ENCODE peak calls at places on chromosomes 12 and 14, in seven cellular contexts. O, A, L, K, E, V and W are unnamed samples. For H3K9me3, the result is how much of the 10 kb centered on the place peaks cover.

GRCh38 chr12:129579879-129580278 is 323.9 kb downstream of the TMEM132D start:
- DNase-seq in O (no peak), A (no peak), L (no peak), K (no peak), E (no peak), V (no peak), W (no peak)

GRCh38 chr12:124457287-124458219 is 109.9 kb downstream of the NCOR2 start:
- DNase-seq in O (peak), A (no peak), L (peak), K (peak), E (peak), V (no peak), W (peak)

GRCh38 chr12:1234073-1234472 is 243.1 kb downstream of the ERC1 start:
- DNase-seq in O (no peak), A (no peak), L (no peak), K (no peak), E (no peak), V (peak), W (no peak)

GRCh38 chr12:55712700-55713415 is 3.0 kb upstream of the BLOC1S1 start:
- DNase-seq in O (no peak), A (no peak), L (peak), K (no peak), E (no peak), V (no peak), W (no peak)

GRCh38 chr12:19965196-19966038 is 402.9 kb upstream of the PDE3A start:
- DNase-seq in O (no peak), A (no peak), L (no peak), K (no peak), E (no peak), V (no peak), W (no peak)

GRCh38 chr14:24032727-24033418 is 18.9 kb upstream of the CARMIL3 start:
- DNase-seq in O (no peak), A (no peak), L (peak), K (peak), E (peak), V (peak), W (no peak)

GRCh38 chr12:68446379-68446778 is 114.2 kb upstream of the MDM1 start:
- DNase-seq in O (no peak), A (no peak), L (no peak), K (no peak), E (no peak), V (no peak), W (no peak)

GRCh38 chr14:65750906-65751305 is 338.4 kb downstream of the FUT8 start:
- DNase-seq in O (no peak), A (no peak), L (no peak), K (no peak), E (no peak), V (no peak), W (no peak)

GRCh38 chr14:71783101-71783500 is 149.1 kb upstream of the RGS6 start:
- DNase-seq in O (no peak), A (no peak), L (no peak), K (no peak), E (no peak), V (no peak), W (no peak)

GRCh38 chr14:84482256-84483071 is 1047.5 kb upstream of the FLRT2 start:
- DNase-seq in O (no peak), A (no peak), L (no peak), K (no peak), E (no peak), V (peak), W (no peak)

GRCh38 chr14:75303415-75303814 is 24.8 kb downstream of the FOS start:
- DNase-seq in O (peak), A (no peak), L (peak), K (peak), E (peak), V (peak), W (peak)

GRCh38 chr14:64841121-64841611 is 38.5 kb downstream of the SPTB start:
- DNase-seq in O (no peak), A (no peak), L (peak), K (no peak), E (no peak), V (peak), W (no peak)

GRCh38 chr14:89255012-89255411 is 162.0 kb downstream of the FOXN3 start:
- DNase-seq in O (no peak), A (no peak), L (no peak), K (no peak), E (no peak), V (no peak), W (no peak)

GRCh38 chr14:59354666-59355065 is 110.5 kb downstream of the GPR135 start:
- DNase-seq in O (no peak), A (no peak), L (no peak), K (no peak), E (no peak), V (peak), W (no peak)

GRCh38 chr12:115504241-115504941 is 773.1 kb downstream of the MED13L start:
- DNase-seq in O (no peak), A (no peak), L (no peak), K (no peak), E (peak), V (no peak), W (no peak)

GRCh38 chr12:130920711-130921381 is 32.9 kb upstream of the ADGRD1 start:
- DNase-seq in O (peak), A (no peak), L (peak), K (peak), E (peak), V (no peak), W (no peak)

GRCh38 chr12:112841891-112842290 is 50.3 kb downstream of the RPH3A start:
- DNase-seq in O (no peak), A (no peak), L (no peak), K (no peak), E (no peak), V (peak), W (no peak)

GRCh38 chr14:76705214-76705613 is 56.1 kb upstream of the VASH1 start:
- DNase-seq in O (no peak), A (no peak), L (no peak), K (no peak), E (no peak), V (no peak), W (no peak)

GRCh38 chr14:61321385-61322010 is at the start of gene PRKCH:
- DNase-seq in O (peak), A (peak), L (peak), K (peak), E (peak), V (peak), W (peak)

GRCh38 chr12:81610955-81611889 is 147.9 kb downstream of the PPFIA2 start:
- DNase-seq in O (no peak), A (no peak), L (no peak), K (no peak), E (no peak), V (peak), W (no peak)

GRCh38 chr12:116238149-116238548 is 39.3 kb downstream of the MED13L start:
- DNase-seq in O (no peak), A (no peak), L (no peak), K (no peak), E (no peak), V (no peak), W (no peak)

GRCh38 chr12:24223926-24224325 is 274.5 kb upstream of the SOX5 start:
- DNase-seq in O (no peak), A (no peak), L (no peak), K (no peak), E (no peak), V (no peak), W (no peak)

GRCh38 chr12:62799766-62800406 is 135.1 kb downstream of the PPM1H start:
- DNase-seq in O (no peak), A (no peak), L (no peak), K (no peak), E (no peak), V (peak), W (no peak)

GRCh38 chr12:49791700-49792099 is 36.5 kb downstream of the NCKAP5L start:
- DNase-seq in O (no peak), A (no peak), L (no peak), K (no peak), E (no peak), V (no peak), W (no peak)
- H3K27ac ChIP-seq in O (no peak), A (no peak), L (no peak), K (no peak), E (no peak), V (no peak), W (no peak)

DNA sequence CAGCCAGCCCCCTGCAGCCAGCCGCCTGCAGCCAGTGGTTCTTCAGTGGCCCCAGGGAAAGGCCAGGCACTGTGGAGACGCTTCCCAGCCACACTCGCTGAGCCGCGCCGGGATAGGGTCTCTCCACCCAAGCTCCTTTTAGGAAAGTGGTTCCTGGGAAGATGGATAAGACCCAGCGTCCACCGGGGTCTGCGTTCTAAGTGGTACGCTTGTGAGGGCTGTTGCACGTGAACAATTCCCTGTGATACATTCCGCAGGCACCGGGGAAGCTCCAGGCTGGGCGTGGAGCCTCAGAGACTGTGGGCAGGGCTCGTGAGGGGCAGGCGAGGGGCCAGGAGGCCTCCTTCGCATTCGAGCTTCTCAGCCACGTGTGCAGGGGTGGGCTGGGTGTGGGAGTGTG is 48.4 kb downstream of the GALNT9 start:
- DNase-seq in O (no peak), A (no peak), L (no peak), K (no peak), E (no peak), V (no peak), W (no peak)
- H3K9me3 ChIP-seq in O (under half), A (under half), L (under half), K (under half), E (under half), V (under half), W (under half)

GRCh38 chr12:28034271-28034670 is 61.7 kb upstream of the PTHLH start:
- DNase-seq in O (no peak), A (no peak), L (no peak), K (no peak), E (no peak), V (peak), W (no peak)

GRCh38 chr12:28027947-28028724 is 55.6 kb upstream of the PTHLH start:
- DNase-seq in O (no peak), A (no peak), L (no peak), K (no peak), E (no peak), V (peak), W (no peak)

GRCh38 chr12:28035483-28035882 is 63.0 kb upstream of the PTHLH start:
- DNase-seq in O (no peak), A (no peak), L (no peak), K (no peak), E (no peak), V (peak), W (no peak)

GRCh38 chr12:28033538-28033915 is 61.0 kb upstream of the PTHLH start:
- DNase-seq in O (no peak), A (no peak), L (no peak), K (no peak), E (no peak), V (peak), W (no peak)

GRCh38 chr12:28032811-28033537 is 60.4 kb upstream of the PTHLH start:
- DNase-seq in O (no peak), A (no peak), L (no peak), K (no peak), E (no peak), V (peak), W (no peak)
- H3K27ac ChIP-seq in O (no peak), A (no peak), L (no peak), K (no peak), E (no peak), V (peak), W (no peak)

DNA sequence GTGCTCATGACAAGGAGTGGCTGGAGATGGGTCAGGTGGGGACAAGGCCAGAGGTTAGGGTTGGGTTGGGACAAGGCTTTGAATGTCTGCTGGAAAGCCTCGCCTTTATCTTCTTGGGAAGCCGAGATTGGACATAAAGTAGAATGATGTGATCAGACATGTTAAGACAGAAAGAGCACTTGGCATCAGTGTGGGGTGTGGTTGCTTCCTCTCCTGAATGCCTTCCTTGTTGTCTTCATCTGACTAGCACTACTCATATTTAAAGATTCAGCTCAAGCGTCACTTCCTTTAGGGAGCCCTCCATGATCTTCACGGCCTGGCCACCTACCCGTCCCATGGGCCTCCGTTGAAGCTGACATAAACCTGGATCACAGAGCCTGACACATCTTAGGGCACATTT is 14.8 kb upstream of the C12orf75 start:
- DNase-seq in O (no peak), A (no peak), L (no peak), K (no peak), E (no peak), V (no peak), W (no peak)
- H3K9me3 ChIP-seq in O (under half), A (under half), L (under half), K (under half), E (under half), V (under half), W (under half)

DNA sequence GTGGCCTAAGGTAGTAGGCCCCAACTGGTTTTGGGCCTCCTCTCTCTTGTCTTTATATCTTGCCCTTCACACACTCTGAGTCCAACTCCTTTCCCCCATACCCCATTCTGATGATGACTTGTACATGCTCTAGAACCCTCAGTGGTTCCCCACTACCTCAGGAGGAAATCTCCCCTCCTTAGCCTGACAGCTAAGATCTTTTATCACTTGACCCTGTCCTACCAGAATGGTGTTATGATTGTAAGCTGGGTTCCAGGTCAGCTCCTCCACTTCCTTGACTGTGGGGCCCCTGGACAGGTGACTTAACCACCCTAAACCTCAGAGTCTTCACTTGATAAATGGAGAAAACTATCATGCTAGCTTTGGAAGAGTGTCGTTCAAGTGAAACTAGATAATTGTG is 9.4 kb upstream of the MYL2 start:
- DNase-seq in O (no peak), A (no peak), L (no peak), K (no peak), E (no peak), V (no peak), W (no peak)
- H3K27ac ChIP-seq in O (no peak), A (no peak), L (peak), K (no peak), E (no peak), V (no peak), W (no peak)

DNA sequence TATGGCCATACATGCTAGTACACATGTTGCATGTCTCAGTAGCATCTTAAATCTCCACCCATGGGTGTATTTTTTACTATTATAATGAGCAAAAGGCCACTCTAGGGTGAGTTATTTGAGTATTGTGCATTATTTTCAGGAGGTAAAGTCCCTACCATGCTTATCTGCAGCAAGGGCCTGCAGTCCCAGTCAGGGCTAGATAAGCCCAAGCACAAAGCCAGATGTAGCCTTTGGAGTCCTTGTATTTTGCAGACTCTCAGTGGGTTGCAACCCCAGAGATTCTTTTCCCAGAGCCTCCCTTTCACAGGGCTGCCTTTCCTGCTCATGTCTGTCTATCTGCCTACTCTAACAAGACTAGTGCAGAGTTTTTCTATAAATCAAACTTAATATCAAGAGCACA is 295.3 kb downstream of the IPO8 start:
- DNase-seq in O (no peak), A (no peak), L (no peak), K (no peak), E (no peak), V (no peak), W (no peak)
- H3K9me3 ChIP-seq in O (under half), A (under half), L (under half), K (under half), E (under half), V (under half), W (under half)

GRCh38 chr14:93956082-93956481 is 20.3 kb downstream of the ASB2 start:
- DNase-seq in O (no peak), A (no peak), L (no peak), K (no peak), E (no peak), V (no peak), W (no peak)
- H3K27ac ChIP-seq in O (peak), A (no peak), L (peak), K (no peak), E (no peak), V (no peak), W (peak)

DNA sequence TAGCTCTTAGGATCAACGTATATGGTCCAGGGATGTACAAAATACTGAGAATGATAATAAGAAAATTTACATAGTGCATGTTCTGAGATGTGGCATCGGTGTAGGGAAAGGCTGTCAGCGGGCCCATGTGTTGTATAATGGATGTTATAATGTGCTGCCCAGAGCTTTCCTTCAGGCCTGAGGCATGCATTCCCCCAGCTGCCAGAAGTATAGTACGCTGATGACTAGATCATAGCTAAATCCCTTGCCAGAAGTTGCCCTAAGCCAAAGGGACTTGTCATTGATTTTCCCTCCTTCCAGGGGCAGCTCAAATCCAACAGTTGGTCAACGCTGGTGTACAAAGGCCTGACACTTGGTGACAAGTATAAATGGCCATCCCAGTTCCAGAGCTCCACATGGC is 6.5 kb upstream of the OR11G2 start:
- DNase-seq in O (no peak), A (no peak), L (no peak), K (no peak), E (no peak), V (no peak), W (no peak)
- H3K9me3 ChIP-seq in O (under half), A (under half), L (under half), K (under half), E (under half), V (under half), W (under half)

GRCh38 chr12:3083949-3084348 is 6.8 kb downstream of the TSPAN9 start:
- DNase-seq in O (no peak), A (no peak), L (no peak), K (no peak), E (no peak), V (no peak), W (no peak)

GRCh38 chr12:3083241-3083921 is 6.2 kb downstream of the TSPAN9 start:
- DNase-seq in O (no peak), A (no peak), L (no peak), K (no peak), E (no peak), V (no peak), W (no peak)

GRCh38 chr12:3084742-3085141 is 7.6 kb downstream of the TSPAN9 start:
- DNase-seq in O (no peak), A (no peak), L (no peak), K (no peak), E (no peak), V (no peak), W (no peak)

GRCh38 chr12:3086729-3087323 is 9.6 kb downstream of the TSPAN9 start:
- DNase-seq in O (no peak), A (no peak), L (no peak), K (no peak), E (no peak), V (no peak), W (no peak)

DNA sequence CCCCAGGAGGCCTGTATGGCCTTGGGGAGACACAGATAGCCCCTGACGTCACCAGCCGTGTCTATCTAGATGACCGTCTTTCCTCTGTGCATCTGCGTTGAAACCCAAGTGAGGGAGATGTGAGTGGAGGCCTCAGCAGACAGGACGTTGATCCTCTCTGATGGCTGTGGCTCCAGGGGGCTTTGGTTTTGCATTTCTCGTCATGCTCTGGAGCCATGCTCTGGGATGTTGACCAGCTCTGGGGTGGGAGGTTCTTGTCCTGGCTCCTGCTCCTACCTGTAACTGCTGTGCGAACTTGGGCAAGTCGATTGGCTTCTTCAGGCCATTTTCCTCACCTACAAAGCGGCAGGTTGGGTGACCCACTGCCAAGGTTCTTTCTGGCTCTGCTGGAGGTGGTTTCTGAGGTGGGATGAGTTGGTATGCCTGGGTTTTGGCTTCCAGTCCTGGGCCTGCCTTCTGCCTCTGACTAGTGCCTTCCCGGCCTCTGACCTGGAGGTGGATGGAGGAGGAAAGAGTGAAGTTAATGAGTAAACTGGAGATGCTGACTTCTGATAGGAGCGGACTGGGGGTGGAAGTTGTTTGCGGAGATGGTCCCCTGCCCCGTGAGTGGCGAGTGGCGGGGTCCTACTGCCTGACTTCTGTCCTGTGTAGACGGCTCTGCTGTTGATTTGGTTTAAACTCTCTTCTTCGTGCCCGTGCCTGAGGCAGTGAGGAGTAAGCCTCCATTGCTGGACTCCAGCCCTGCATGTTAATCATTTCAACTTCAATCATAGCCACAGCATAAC is 8.4 kb downstream of the TSPAN9 start:
- DNase-seq in O (no peak), A (no peak), L (no peak), K (no peak), E (no peak), V (no peak), W (no peak)
- H3K27ac ChIP-seq in O (no peak), A (no peak), L (peak), K (peak), E (no peak), V (no peak), W (no peak)